ENCODE peak calls at places on chromosomes 1 and 21, in eight cellular contexts. One of them, this sample, is unnamed.

GRCh38 chr1:26477446-26478152 is 5.4 kb downstream of the HMGN2 start:
- DNase-seq in LoVo: no peak
- DNase-seq in T-cell: no peak
- DNase-seq in activated CD8-positive, alpha-beta memory T cell treated with anti-CD3 and anti-CD28 coated beads for 1 hour: no peak
- DNase-seq in ecto neural progenitor cell: no peak
- DNase-seq in AG10803: no peak
- DNase-seq in upper lobe of right lung: no peak
- DNase-seq in lung microvascular endothelial cell: no peak
- DNase-seq in this sample: no peak

GRCh38 chr21:42696516-42697040 is 43.2 kb downstream of the PDE9A start:
- DNase-seq in ecto neural progenitor cell: no peak
- DNase-seq in lung microvascular endothelial cell: no peak
- DNase-seq in activated CD8-positive, alpha-beta memory T cell treated with anti-CD3 and anti-CD28 coated beads for 1 hour: no peak
- DNase-seq in T-cell: no peak
- DNase-seq in AG10803: no peak
- DNase-seq in LoVo: no peak
- DNase-seq in upper lobe of right lung: peak; percentile 51
- DNase-seq in this sample: no peak

GRCh38 chr1:181525104-181525721 is 41.9 kb downstream of the CACNA1E start:
- DNase-seq in AG10803: no peak
- DNase-seq in activated CD8-positive, alpha-beta memory T cell treated with anti-CD3 and anti-CD28 coated beads for 1 hour: no peak
- DNase-seq in ecto neural progenitor cell: no peak
- DNase-seq in upper lobe of right lung: no peak
- DNase-seq in LoVo: no peak
- DNase-seq in lung microvascular endothelial cell: no peak
- DNase-seq in T-cell: no peak
- DNase-seq in this sample: no peak

GRCh38 chr1:201222125-201222524 is 31.5 kb downstream of the IGFN1 start:
- DNase-seq in ecto neural progenitor cell: peak; percentile 23
- DNase-seq in T-cell: no peak
- DNase-seq in activated CD8-positive, alpha-beta memory T cell treated with anti-CD3 and anti-CD28 coated beads for 1 hour: no peak
- DNase-seq in AG10803: no peak
- DNase-seq in LoVo: peak; percentile 10
- DNase-seq in lung microvascular endothelial cell: no peak
- DNase-seq in upper lobe of right lung: no peak
- DNase-seq in this sample: no peak

GRCh38 chr21:19922122-19922521 is 1076.1 kb upstream of the NCAM2 start:
- DNase-seq in AG10803: no peak
- DNase-seq in T-cell: no peak
- DNase-seq in activated CD8-positive, alpha-beta memory T cell treated with anti-CD3 and anti-CD28 coated beads for 1 hour: no peak
- DNase-seq in lung microvascular endothelial cell: no peak
- DNase-seq in upper lobe of right lung: no peak
- DNase-seq in LoVo: no peak
- DNase-seq in ecto neural progenitor cell: no peak
- DNase-seq in this sample: no peak

GRCh38 chr1:55868026-55868425 is 652.9 kb upstream of the USP24 start:
- DNase-seq in AG10803: peak; percentile 29
- DNase-seq in T-cell: no peak
- DNase-seq in ecto neural progenitor cell: no peak
- DNase-seq in upper lobe of right lung: no peak
- DNase-seq in activated CD8-positive, alpha-beta memory T cell treated with anti-CD3 and anti-CD28 coated beads for 1 hour: no peak
- DNase-seq in LoVo: no peak
- DNase-seq in lung microvascular endothelial cell: peak; percentile 5
- DNase-seq in this sample: no peak

GRCh38 chr21:41817228-41817627 is 50.4 kb upstream of the RIPK4 start:
- DNase-seq in LoVo: peak; percentile 41
- DNase-seq in upper lobe of right lung: peak; percentile 67
- DNase-seq in lung microvascular endothelial cell: peak; percentile 76
- DNase-seq in ecto neural progenitor cell: no peak
- DNase-seq in activated CD8-positive, alpha-beta memory T cell treated with anti-CD3 and anti-CD28 coated beads for 1 hour: no peak
- DNase-seq in AG10803: peak; percentile 80
- DNase-seq in T-cell: peak; percentile 17
- DNase-seq in this sample: peak; percentile 34

GRCh38 chr1:216535751-216536150 is 112.5 kb upstream of the USH2A start:
- DNase-seq in T-cell: no peak
- DNase-seq in LoVo: no peak
- DNase-seq in lung microvascular endothelial cell: no peak
- DNase-seq in activated CD8-positive, alpha-beta memory T cell treated with anti-CD3 and anti-CD28 coated beads for 1 hour: no peak
- DNase-seq in AG10803: no peak
- DNase-seq in ecto neural progenitor cell: no peak
- DNase-seq in upper lobe of right lung: no peak
- DNase-seq in this sample: no peak

GRCh38 chr1:231493421-231494185 is 34.9 kb upstream of the TSNAX start:
- DNase-seq in LoVo: no peak
- DNase-seq in ecto neural progenitor cell: no peak
- DNase-seq in T-cell: no peak
- DNase-seq in activated CD8-positive, alpha-beta memory T cell treated with anti-CD3 and anti-CD28 coated beads for 1 hour: no peak
- DNase-seq in upper lobe of right lung: no peak
- DNase-seq in lung microvascular endothelial cell: no peak
- DNase-seq in AG10803: peak; percentile 13
- DNase-seq in this sample: peak; percentile 16

GRCh38 chr1:6599141-6599975 is 3.3 kb downstream of the KLHL21 start:
- DNase-seq in lung microvascular endothelial cell: no peak
- DNase-seq in ecto neural progenitor cell: no peak
- DNase-seq in upper lobe of right lung: no peak
- DNase-seq in T-cell: peak; percentile 55
- DNase-seq in LoVo: no peak
- DNase-seq in AG10803: peak; percentile 50
- DNase-seq in activated CD8-positive, alpha-beta memory T cell treated with anti-CD3 and anti-CD28 coated beads for 1 hour: no peak
- DNase-seq in this sample: no peak

GRCh38 chr1:94892604-94893280 is 34.2 kb downstream of the CNN3 start:
- DNase-seq in activated CD8-positive, alpha-beta memory T cell treated with anti-CD3 and anti-CD28 coated beads for 1 hour: no peak
- DNase-seq in upper lobe of right lung: no peak
- DNase-seq in ecto neural progenitor cell: no peak
- DNase-seq in LoVo: no peak
- DNase-seq in T-cell: no peak
- DNase-seq in lung microvascular endothelial cell: no peak
- DNase-seq in AG10803: no peak
- DNase-seq in this sample: no peak

GRCh38 chr1:205942631-205943159 is 561 bp downstream of the SLC26A9 start:
- DNase-seq in upper lobe of right lung: no peak
- DNase-seq in lung microvascular endothelial cell: no peak
- DNase-seq in activated CD8-positive, alpha-beta memory T cell treated with anti-CD3 and anti-CD28 coated beads for 1 hour: no peak
- DNase-seq in LoVo: no peak
- DNase-seq in AG10803: no peak
- DNase-seq in T-cell: no peak
- DNase-seq in ecto neural progenitor cell: no peak
- DNase-seq in this sample: no peak

GRCh38 chr1:29105822-29106221 is 17.9 kb downstream of the TMEM200B start:
- DNase-seq in upper lobe of right lung: no peak
- DNase-seq in AG10803: no peak
- DNase-seq in T-cell: no peak
- DNase-seq in lung microvascular endothelial cell: no peak
- DNase-seq in LoVo: no peak
- DNase-seq in ecto neural progenitor cell: no peak
- DNase-seq in activated CD8-positive, alpha-beta memory T cell treated with anti-CD3 and anti-CD28 coated beads for 1 hour: no peak
- DNase-seq in this sample: no peak

GRCh38 chr1:168892945-168893344 is 163.9 kb upstream of the DPT start:
- DNase-seq in upper lobe of right lung: no peak
- DNase-seq in T-cell: no peak
- DNase-seq in ecto neural progenitor cell: no peak
- DNase-seq in LoVo: no peak
- DNase-seq in AG10803: no peak
- DNase-seq in lung microvascular endothelial cell: no peak
- DNase-seq in activated CD8-positive, alpha-beta memory T cell treated with anti-CD3 and anti-CD28 coated beads for 1 hour: no peak
- DNase-seq in this sample: no peak

GRCh38 chr1:198019126-198019525 is 102.0 kb downstream of the LHX9 start:
- DNase-seq in T-cell: no peak
- DNase-seq in upper lobe of right lung: no peak
- DNase-seq in activated CD8-positive, alpha-beta memory T cell treated with anti-CD3 and anti-CD28 coated beads for 1 hour: no peak
- DNase-seq in LoVo: no peak
- DNase-seq in lung microvascular endothelial cell: no peak
- DNase-seq in ecto neural progenitor cell: no peak
- DNase-seq in AG10803: no peak
- DNase-seq in this sample: no peak

GRCh38 chr1:115665319-115665718 is 23.5 kb downstream of the VANGL1 start:
- DNase-seq in upper lobe of right lung: no peak
- DNase-seq in LoVo: peak; percentile 42
- DNase-seq in T-cell: no peak
- DNase-seq in lung microvascular endothelial cell: no peak
- DNase-seq in activated CD8-positive, alpha-beta memory T cell treated with anti-CD3 and anti-CD28 coated beads for 1 hour: no peak
- DNase-seq in AG10803: no peak
- DNase-seq in ecto neural progenitor cell: no peak
- DNase-seq in this sample: no peak

GRCh38 chr21:42227909-42228708 is 9.2 kb downstream of the ABCG1 start:
- DNase-seq in activated CD8-positive, alpha-beta memory T cell treated with anti-CD3 and anti-CD28 coated beads for 1 hour: peak; percentile 88
- DNase-seq in AG10803: peak; percentile 62
- DNase-seq in T-cell: peak; percentile 93
- DNase-seq in ecto neural progenitor cell: peak; percentile 37
- DNase-seq in LoVo: peak; percentile 72
- DNase-seq in lung microvascular endothelial cell: peak; percentile 88
- DNase-seq in upper lobe of right lung: peak; percentile 91
- DNase-seq in this sample: peak; percentile 96

GRCh38 chr1:1322418-1322817 is 2.0 kb downstream of the INTS11 start:
- DNase-seq in T-cell: no peak
- DNase-seq in ecto neural progenitor cell: no peak
- DNase-seq in lung microvascular endothelial cell: no peak
- DNase-seq in upper lobe of right lung: no peak
- DNase-seq in activated CD8-positive, alpha-beta memory T cell treated with anti-CD3 and anti-CD28 coated beads for 1 hour: no peak
- DNase-seq in AG10803: no peak
- DNase-seq in LoVo: no peak
- DNase-seq in this sample: no peak

GRCh38 chr1:91501527-91501859 is 842 bp downstream of the CDC7 start:
- DNase-seq in activated CD8-positive, alpha-beta memory T cell treated with anti-CD3 and anti-CD28 coated beads for 1 hour: no peak
- DNase-seq in T-cell: no peak
- DNase-seq in LoVo: no peak
- DNase-seq in upper lobe of right lung: no peak
- DNase-seq in ecto neural progenitor cell: no peak
- DNase-seq in lung microvascular endothelial cell: no peak
- DNase-seq in AG10803: peak; percentile 26
- DNase-seq in this sample: no peak

GRCh38 chr1:70509996-70510876 is 99.2 kb downstream of the CTH start:
- DNase-seq in T-cell: no peak
- DNase-seq in AG10803: peak; percentile 99
- DNase-seq in LoVo: peak; percentile 82
- DNase-seq in ecto neural progenitor cell: no peak
- DNase-seq in upper lobe of right lung: no peak
- DNase-seq in lung microvascular endothelial cell: peak; percentile 67
- DNase-seq in activated CD8-positive, alpha-beta memory T cell treated with anti-CD3 and anti-CD28 coated beads for 1 hour: no peak
- DNase-seq in this sample: peak; percentile 68

GRCh38 chr21:29449306-29449940 is 150.7 kb downstream of the BACH1 start:
- DNase-seq in LoVo: no peak
- DNase-seq in upper lobe of right lung: no peak
- DNase-seq in T-cell: peak; percentile 3
- DNase-seq in ecto neural progenitor cell: no peak
- DNase-seq in AG10803: no peak
- DNase-seq in lung microvascular endothelial cell: peak; percentile 71
- DNase-seq in activated CD8-positive, alpha-beta memory T cell treated with anti-CD3 and anti-CD28 coated beads for 1 hour: no peak
- DNase-seq in this sample: peak; percentile 67

GRCh38 chr21:44496900-44497550 is 41.7 kb downstream of the LRRC3 start:
- DNase-seq in lung microvascular endothelial cell: no peak
- DNase-seq in ecto neural progenitor cell: no peak
- DNase-seq in LoVo: no peak
- DNase-seq in activated CD8-positive, alpha-beta memory T cell treated with anti-CD3 and anti-CD28 coated beads for 1 hour: no peak
- DNase-seq in T-cell: no peak
- DNase-seq in upper lobe of right lung: no peak
- DNase-seq in AG10803: no peak
- DNase-seq in this sample: no peak

GRCh38 chr1:183227963-183228649 is 42.0 kb downstream of the LAMC2 start:
- DNase-seq in lung microvascular endothelial cell: peak; percentile 71
- DNase-seq in T-cell: no peak
- DNase-seq in upper lobe of right lung: no peak
- DNase-seq in LoVo: peak; percentile 16
- DNase-seq in activated CD8-positive, alpha-beta memory T cell treated with anti-CD3 and anti-CD28 coated beads for 1 hour: no peak
- DNase-seq in ecto neural progenitor cell: peak; percentile 74
- DNase-seq in AG10803: peak; percentile 52
- DNase-seq in this sample: peak; percentile 58

GRCh38 chr1:47797555-47797954 is 199.6 kb downstream of the TRABD2B start:
- DNase-seq in lung microvascular endothelial cell: peak; percentile 31
- DNase-seq in LoVo: no peak
- DNase-seq in T-cell: no peak
- DNase-seq in upper lobe of right lung: no peak
- DNase-seq in AG10803: no peak
- DNase-seq in activated CD8-positive, alpha-beta memory T cell treated with anti-CD3 and anti-CD28 coated beads for 1 hour: no peak
- DNase-seq in ecto neural progenitor cell: no peak
- DNase-seq in this sample: no peak

GRCh38 chr21:43840259-43840658 is 24.8 kb upstream of the AGPAT3 start:
- DNase-seq in ecto neural progenitor cell: no peak
- DNase-seq in activated CD8-positive, alpha-beta memory T cell treated with anti-CD3 and anti-CD28 coated beads for 1 hour: no peak
- DNase-seq in AG10803: no peak
- DNase-seq in lung microvascular endothelial cell: no peak
- DNase-seq in LoVo: no peak
- DNase-seq in upper lobe of right lung: no peak
- DNase-seq in T-cell: no peak
- DNase-seq in this sample: no peak

GRCh38 chr1:184843732-184844495 is 89.3 kb upstream of the EDEM3 start:
- DNase-seq in T-cell: peak; percentile 64
- DNase-seq in activated CD8-positive, alpha-beta memory T cell treated with anti-CD3 and anti-CD28 coated beads for 1 hour: peak; percentile 50
- DNase-seq in ecto neural progenitor cell: no peak
- DNase-seq in AG10803: no peak
- DNase-seq in upper lobe of right lung: no peak
- DNase-seq in lung microvascular endothelial cell: no peak
- DNase-seq in LoVo: peak; percentile 19
- DNase-seq in this sample: no peak

GRCh38 chr1:208025036-208025435 is 114.1 kb upstream of the CD34 start:
- DNase-seq in ecto neural progenitor cell: no peak
- DNase-seq in lung microvascular endothelial cell: no peak
- DNase-seq in T-cell: no peak
- DNase-seq in AG10803: peak; percentile 93
- DNase-seq in LoVo: no peak
- DNase-seq in activated CD8-positive, alpha-beta memory T cell treated with anti-CD3 and anti-CD28 coated beads for 1 hour: no peak
- DNase-seq in upper lobe of right lung: peak; percentile 18
- DNase-seq in this sample: no peak

GRCh38 chr1:96764469-96764868 is 42.9 kb downstream of the PTBP2 start:
- DNase-seq in lung microvascular endothelial cell: no peak
- DNase-seq in T-cell: no peak
- DNase-seq in ecto neural progenitor cell: no peak
- DNase-seq in AG10803: no peak
- DNase-seq in LoVo: no peak
- DNase-seq in upper lobe of right lung: no peak
- DNase-seq in activated CD8-positive, alpha-beta memory T cell treated with anti-CD3 and anti-CD28 coated beads for 1 hour: no peak
- DNase-seq in this sample: no peak

GRCh38 chr1:241837413-241837812 is 10.6 kb upstream of the EXO1 start:
- DNase-seq in LoVo: no peak
- DNase-seq in upper lobe of right lung: no peak
- DNase-seq in T-cell: no peak
- DNase-seq in lung microvascular endothelial cell: no peak
- DNase-seq in ecto neural progenitor cell: no peak
- DNase-seq in activated CD8-positive, alpha-beta memory T cell treated with anti-CD3 and anti-CD28 coated beads for 1 hour: no peak
- DNase-seq in AG10803: no peak
- DNase-seq in this sample: no peak

GRCh38 chr1:10032287-10032589 is 520 bp upstream of the UBE4B start:
- DNase-seq in activated CD8-positive, alpha-beta memory T cell treated with anti-CD3 and anti-CD28 coated beads for 1 hour: no peak
- DNase-seq in T-cell: no peak
- DNase-seq in ecto neural progenitor cell: no peak
- DNase-seq in AG10803: no peak
- DNase-seq in LoVo: no peak
- DNase-seq in upper lobe of right lung: no peak
- DNase-seq in lung microvascular endothelial cell: no peak
- DNase-seq in this sample: no peak

GRCh38 chr1:185450917-185451316 is 133.9 kb upstream of the IVNS1ABP start:
- DNase-seq in activated CD8-positive, alpha-beta memory T cell treated with anti-CD3 and anti-CD28 coated beads for 1 hour: no peak
- DNase-seq in AG10803: no peak
- DNase-seq in LoVo: no peak
- DNase-seq in lung microvascular endothelial cell: no peak
- DNase-seq in ecto neural progenitor cell: no peak
- DNase-seq in T-cell: no peak
- DNase-seq in upper lobe of right lung: no peak
- DNase-seq in this sample: no peak

GRCh38 chr1:204390731-204391466 is 20.7 kb downstream of the PPP1R15B start:
- DNase-seq in AG10803: peak; percentile 50
- DNase-seq in ecto neural progenitor cell: peak; percentile 18
- DNase-seq in lung microvascular endothelial cell: peak; percentile 15
- DNase-seq in LoVo: no peak
- DNase-seq in activated CD8-positive, alpha-beta memory T cell treated with anti-CD3 and anti-CD28 coated beads for 1 hour: no peak
- DNase-seq in T-cell: no peak
- DNase-seq in upper lobe of right lung: no peak
- DNase-seq in this sample: no peak

GRCh38 chr21:35646606-35647005 is 413.7 kb downstream of the SETD4 start:
- DNase-seq in T-cell: no peak
- DNase-seq in ecto neural progenitor cell: no peak
- DNase-seq in upper lobe of right lung: no peak
- DNase-seq in LoVo: no peak
- DNase-seq in activated CD8-positive, alpha-beta memory T cell treated with anti-CD3 and anti-CD28 coated beads for 1 hour: no peak
- DNase-seq in lung microvascular endothelial cell: no peak
- DNase-seq in AG10803: peak; percentile 85
- DNase-seq in this sample: no peak

GRCh38 chr1:94045465-94046056 is 75.4 kb downstream of the ABCA4 start:
- DNase-seq in upper lobe of right lung: peak; percentile 95
- DNase-seq in AG10803: peak; percentile 97
- DNase-seq in ecto neural progenitor cell: peak; percentile 85
- DNase-seq in LoVo: peak; percentile 82
- DNase-seq in T-cell: peak; percentile 14
- DNase-seq in lung microvascular endothelial cell: peak; percentile 94
- DNase-seq in activated CD8-positive, alpha-beta memory T cell treated with anti-CD3 and anti-CD28 coated beads for 1 hour: no peak
- DNase-seq in this sample: peak; percentile 86

This sample was measured in dermis microvascular lymphatic vessel endothelial cell.